ENCODE peak calls at places on chromosomes 5 and 9, in seven cellular contexts. One of them, this sample, is unnamed.

GRCh38 chr5:96572864-96573512 is 89.2 kb upstream of the CAST start:
- DNase-seq in AG04450: peak; percentile 93
- DNase-seq in mucosa of descending colon: no peak
- DNase-seq in colonic mucosa: no peak
- DNase-seq in foreskin fibroblast: peak; percentile 94
- DNase-seq in NB4: peak; percentile 4
- DNase-seq in hepatocyte: no peak
- DNase-seq in this sample: no peak

GRCh38 chr5:165502893-165503696 is 1997.7 kb downstream of the MAT2B start:
- DNase-seq in AG04450: no peak
- DNase-seq in mucosa of descending colon: no peak
- DNase-seq in colonic mucosa: no peak
- DNase-seq in foreskin fibroblast: no peak
- DNase-seq in NB4: no peak
- DNase-seq in hepatocyte: no peak
- DNase-seq in this sample: peak; percentile 53

GRCh38 chr9:89742660-89743059 is 137.8 kb downstream of the GADD45G start:
- DNase-seq in AG04450: no peak
- DNase-seq in mucosa of descending colon: no peak
- DNase-seq in colonic mucosa: no peak
- DNase-seq in foreskin fibroblast: no peak
- DNase-seq in NB4: no peak
- DNase-seq in hepatocyte: no peak
- DNase-seq in this sample: no peak

GRCh38 chr5:134046801-134047707 is 42.3 kb upstream of the VDAC1 start:
- DNase-seq in AG04450: no peak
- DNase-seq in mucosa of descending colon: no peak
- DNase-seq in colonic mucosa: no peak
- DNase-seq in foreskin fibroblast: no peak
- DNase-seq in NB4: no peak
- DNase-seq in hepatocyte: no peak
- DNase-seq in this sample: no peak

GRCh38 chr5:101679816-101680215 is 616.3 kb downstream of the SLCO4C1 start:
- DNase-seq in AG04450: no peak
- DNase-seq in mucosa of descending colon: no peak
- DNase-seq in colonic mucosa: no peak
- DNase-seq in foreskin fibroblast: no peak
- DNase-seq in NB4: peak; percentile 44
- DNase-seq in hepatocyte: no peak
- DNase-seq in this sample: no peak

GRCh38 chr9:4987996-4988421 is 2.9 kb downstream of the JAK2 start:
- DNase-seq in AG04450: peak; percentile 30
- DNase-seq in mucosa of descending colon: peak; percentile 77
- DNase-seq in colonic mucosa: peak; percentile 71
- DNase-seq in foreskin fibroblast: peak; percentile 37
- DNase-seq in NB4: peak; percentile 93
- DNase-seq in hepatocyte: peak; percentile 78
- DNase-seq in this sample: peak; percentile 91

GRCh38 chr9:85723220-85723619 is 18.5 kb downstream of the AGTPBP1 start:
- DNase-seq in AG04450: no peak
- DNase-seq in mucosa of descending colon: peak; percentile 30
- DNase-seq in colonic mucosa: peak; percentile 32
- DNase-seq in foreskin fibroblast: no peak
- DNase-seq in NB4: no peak
- DNase-seq in hepatocyte: peak; percentile 45
- DNase-seq in this sample: no peak

GRCh38 chr5:90136952-90137528 is 272.5 kb downstream of the CETN3 start:
- DNase-seq in AG04450: no peak
- DNase-seq in mucosa of descending colon: no peak
- DNase-seq in colonic mucosa: no peak
- DNase-seq in foreskin fibroblast: no peak
- DNase-seq in NB4: no peak
- DNase-seq in hepatocyte: no peak
- DNase-seq in this sample: no peak

GRCh38 chr5:36894950-36895349 is 18.4 kb downstream of the NIPBL start:
- DNase-seq in AG04450: no peak
- DNase-seq in mucosa of descending colon: no peak
- DNase-seq in colonic mucosa: no peak
- DNase-seq in foreskin fibroblast: no peak
- DNase-seq in NB4: no peak
- DNase-seq in hepatocyte: no peak
- DNase-seq in this sample: no peak

GRCh38 chr9:91426123-91426745 is 2.6 kb upstream of the NFIL3 start:
- DNase-seq in AG04450: no peak
- DNase-seq in mucosa of descending colon: peak; percentile 38
- DNase-seq in colonic mucosa: no peak
- DNase-seq in foreskin fibroblast: peak; percentile 51
- DNase-seq in NB4: peak; percentile 71
- DNase-seq in hepatocyte: peak; percentile 52
- DNase-seq in this sample: no peak

GRCh38 chr9:16267336-16268036 is 603.0 kb downstream of the BNC2 start:
- DNase-seq in AG04450: no peak
- DNase-seq in mucosa of descending colon: peak; percentile 41
- DNase-seq in colonic mucosa: peak; percentile 20
- DNase-seq in foreskin fibroblast: no peak
- DNase-seq in NB4: peak; percentile 30
- DNase-seq in hepatocyte: peak; percentile 37
- DNase-seq in this sample: no peak

GRCh38 chr9:95840096-95840495 is 35.4 kb upstream of the ERCC6L2 start:
- DNase-seq in AG04450: no peak
- DNase-seq in mucosa of descending colon: no peak
- DNase-seq in colonic mucosa: no peak
- DNase-seq in foreskin fibroblast: no peak
- DNase-seq in NB4: no peak
- DNase-seq in hepatocyte: no peak
- DNase-seq in this sample: no peak

GRCh38 chr9:128393171-128393761 is 22.1 kb downstream of the URM1 start:
- DNase-seq in AG04450: no peak
- DNase-seq in mucosa of descending colon: no peak
- DNase-seq in colonic mucosa: no peak
- DNase-seq in foreskin fibroblast: no peak
- DNase-seq in NB4: no peak
- DNase-seq in hepatocyte: no peak
- DNase-seq in this sample: no peak

GRCh38 chr5:103620851-103621547 is 58.4 kb upstream of the NUDT12 start:
- DNase-seq in AG04450: no peak
- DNase-seq in mucosa of descending colon: no peak
- DNase-seq in colonic mucosa: no peak
- DNase-seq in foreskin fibroblast: no peak
- DNase-seq in NB4: no peak
- DNase-seq in hepatocyte: no peak
- DNase-seq in this sample: no peak

GRCh38 chr9:1032181-1032580 is 18.0 kb upstream of the DMRT2 start:
- DNase-seq in AG04450: no peak
- DNase-seq in mucosa of descending colon: no peak
- DNase-seq in colonic mucosa: no peak
- DNase-seq in foreskin fibroblast: no peak
- DNase-seq in NB4: no peak
- DNase-seq in hepatocyte: no peak
- DNase-seq in this sample: no peak

GRCh38 chr9:16254674-16255073 is 615.8 kb downstream of the BNC2 start:
- DNase-seq in AG04450: no peak
- DNase-seq in mucosa of descending colon: no peak
- DNase-seq in colonic mucosa: no peak
- DNase-seq in foreskin fibroblast: no peak
- DNase-seq in NB4: peak; percentile 75
- DNase-seq in hepatocyte: no peak
- DNase-seq in this sample: no peak

GRCh38 chr9:72687331-72687730 is 165.9 kb downstream of the TMC1 start:
- DNase-seq in AG04450: no peak
- DNase-seq in mucosa of descending colon: no peak
- DNase-seq in colonic mucosa: no peak
- DNase-seq in foreskin fibroblast: no peak
- DNase-seq in NB4: no peak
- DNase-seq in hepatocyte: no peak
- DNase-seq in this sample: no peak

GRCh38 chr9:128419061-128419925 is 1.4 kb upstream of the CERCAM start:
- DNase-seq in AG04450: no peak
- DNase-seq in mucosa of descending colon: no peak
- DNase-seq in colonic mucosa: no peak
- DNase-seq in foreskin fibroblast: no peak
- DNase-seq in NB4: no peak
- DNase-seq in hepatocyte: peak; percentile 42
- DNase-seq in this sample: peak; percentile 58

GRCh38 chr5:10831416-10831815 is 70.4 kb upstream of the DAP start:
- DNase-seq in AG04450: peak; percentile 92
- DNase-seq in mucosa of descending colon: no peak
- DNase-seq in colonic mucosa: no peak
- DNase-seq in foreskin fibroblast: peak; percentile 82
- DNase-seq in NB4: no peak
- DNase-seq in hepatocyte: peak; percentile 20
- DNase-seq in this sample: no peak

GRCh38 chr9:113399646-113400200 is 1.4 kb downstream of the ALAD start:
- DNase-seq in AG04450: no peak
- DNase-seq in mucosa of descending colon: no peak
- DNase-seq in colonic mucosa: no peak
- DNase-seq in foreskin fibroblast: no peak
- DNase-seq in NB4: no peak
- DNase-seq in hepatocyte: no peak
- DNase-seq in this sample: peak; percentile 53

GRCh38 chr9:119697996-119698395 is 328.8 kb upstream of the BRINP1 start:
- DNase-seq in AG04450: no peak
- DNase-seq in mucosa of descending colon: no peak
- DNase-seq in colonic mucosa: no peak
- DNase-seq in foreskin fibroblast: no peak
- DNase-seq in NB4: no peak
- DNase-seq in hepatocyte: no peak
- DNase-seq in this sample: no peak

GRCh38 chr9:125523681-125524080 is 183.3 kb downstream of the MAPKAP1 start:
- DNase-seq in AG04450: no peak
- DNase-seq in mucosa of descending colon: no peak
- DNase-seq in colonic mucosa: no peak
- DNase-seq in foreskin fibroblast: no peak
- DNase-seq in NB4: no peak
- DNase-seq in hepatocyte: no peak
- DNase-seq in this sample: no peak

GRCh38 chr5:133489632-133490031 is 122.7 kb downstream of the FSTL4 start:
- DNase-seq in AG04450: no peak
- DNase-seq in mucosa of descending colon: peak; percentile 21
- DNase-seq in colonic mucosa: no peak
- DNase-seq in foreskin fibroblast: no peak
- DNase-seq in NB4: no peak
- DNase-seq in hepatocyte: no peak
- DNase-seq in this sample: no peak

GRCh38 chr5:120604898-120605297 is 140.8 kb downstream of the PRR16 start:
- DNase-seq in AG04450: peak; percentile 81
- DNase-seq in mucosa of descending colon: no peak
- DNase-seq in colonic mucosa: no peak
- DNase-seq in foreskin fibroblast: peak; percentile 82
- DNase-seq in NB4: no peak
- DNase-seq in hepatocyte: no peak
- DNase-seq in this sample: no peak

GRCh38 chr5:180289433-180289832 is 2.5 kb downstream of the MAPK9 start:
- DNase-seq in AG04450: no peak
- DNase-seq in mucosa of descending colon: peak; percentile 48
- DNase-seq in colonic mucosa: peak; percentile 60
- DNase-seq in foreskin fibroblast: no peak
- DNase-seq in NB4: no peak
- DNase-seq in hepatocyte: no peak
- DNase-seq in this sample: no peak

GRCh38 chr5:24668050-24668449 is 23.3 kb upstream of the CDH10 start:
- DNase-seq in AG04450: no peak
- DNase-seq in mucosa of descending colon: no peak
- DNase-seq in colonic mucosa: no peak
- DNase-seq in foreskin fibroblast: no peak
- DNase-seq in NB4: no peak
- DNase-seq in hepatocyte: no peak
- DNase-seq in this sample: no peak
- H3K4me3 ChIP-seq in AG04450: no peak overlapping the region
- H3K4me3 ChIP-seq in mucosa of descending colon: no peak overlapping the region
- H3K4me3 ChIP-seq in colonic mucosa: no peak overlapping the region
- H3K4me3 ChIP-seq in foreskin fibroblast: no peak overlapping the region
- H3K4me3 ChIP-seq in NB4: no peak overlapping the region
- H3K4me3 ChIP-seq in hepatocyte: no peak overlapping the region
- H3K4me3 ChIP-seq in this sample: no peak overlapping the region

GRCh38 chr5:59272744-59273427 is 620.6 kb downstream of the PDE4D start:
- DNase-seq in AG04450: no peak
- DNase-seq in mucosa of descending colon: no peak
- DNase-seq in colonic mucosa: no peak
- DNase-seq in foreskin fibroblast: no peak
- DNase-seq in NB4: no peak
- DNase-seq in hepatocyte: no peak
- DNase-seq in this sample: no peak

GRCh38 chr5:59276277-59276647 is 617.3 kb downstream of the PDE4D start:
- DNase-seq in AG04450: no peak
- DNase-seq in mucosa of descending colon: no peak
- DNase-seq in colonic mucosa: no peak
- DNase-seq in foreskin fibroblast: no peak
- DNase-seq in NB4: no peak
- DNase-seq in hepatocyte: no peak
- DNase-seq in this sample: no peak

GRCh38 chr5:59275537-59276276 is 617.8 kb downstream of the PDE4D start:
- DNase-seq in AG04450: no peak
- DNase-seq in mucosa of descending colon: peak; percentile 69
- DNase-seq in colonic mucosa: peak; percentile 72
- DNase-seq in foreskin fibroblast: peak; percentile 14
- DNase-seq in NB4: peak; percentile 16
- DNase-seq in hepatocyte: peak; percentile 68
- DNase-seq in this sample: peak; percentile 5

GRCh38 chr5:59275170-59275536 is 618.4 kb downstream of the PDE4D start:
- DNase-seq in AG04450: no peak
- DNase-seq in mucosa of descending colon: no peak
- DNase-seq in colonic mucosa: no peak
- DNase-seq in foreskin fibroblast: no peak
- DNase-seq in NB4: no peak
- DNase-seq in hepatocyte: no peak
- DNase-seq in this sample: no peak

GRCh38 chr5:59274130-59274529 is 619.4 kb downstream of the PDE4D start:
- DNase-seq in AG04450: no peak
- DNase-seq in mucosa of descending colon: no peak
- DNase-seq in colonic mucosa: no peak
- DNase-seq in foreskin fibroblast: no peak
- DNase-seq in NB4: no peak
- DNase-seq in hepatocyte: no peak
- DNase-seq in this sample: no peak
- H3K4me3 ChIP-seq in AG04450: no peak overlapping the region
- H3K4me3 ChIP-seq in mucosa of descending colon: no peak overlapping the region
- H3K4me3 ChIP-seq in colonic mucosa: peak overlapping the region; percentile 33
- H3K4me3 ChIP-seq in foreskin fibroblast: no peak overlapping the region
- H3K4me3 ChIP-seq in NB4: no peak overlapping the region
- H3K4me3 ChIP-seq in hepatocyte: peak overlapping the region; percentile 37
- H3K4me3 ChIP-seq in this sample: no peak overlapping the region

GRCh38 chr9:123174887-123175518 is 93.4 kb downstream of the STRBP start:
- DNase-seq in AG04450: no peak
- DNase-seq in mucosa of descending colon: no peak
- DNase-seq in colonic mucosa: no peak
- DNase-seq in foreskin fibroblast: no peak
- DNase-seq in NB4: peak; percentile 24
- DNase-seq in hepatocyte: no peak
- DNase-seq in this sample: no peak
- H3K4me3 ChIP-seq in AG04450: no peak overlapping the region
- H3K4me3 ChIP-seq in mucosa of descending colon: no peak overlapping the region
- H3K4me3 ChIP-seq in colonic mucosa: no peak overlapping the region
- H3K4me3 ChIP-seq in foreskin fibroblast: no peak overlapping the region
- H3K4me3 ChIP-seq in NB4: no peak overlapping the region
- H3K4me3 ChIP-seq in hepatocyte: no peak overlapping the region
- H3K4me3 ChIP-seq in this sample: no peak overlapping the region

DNA sequence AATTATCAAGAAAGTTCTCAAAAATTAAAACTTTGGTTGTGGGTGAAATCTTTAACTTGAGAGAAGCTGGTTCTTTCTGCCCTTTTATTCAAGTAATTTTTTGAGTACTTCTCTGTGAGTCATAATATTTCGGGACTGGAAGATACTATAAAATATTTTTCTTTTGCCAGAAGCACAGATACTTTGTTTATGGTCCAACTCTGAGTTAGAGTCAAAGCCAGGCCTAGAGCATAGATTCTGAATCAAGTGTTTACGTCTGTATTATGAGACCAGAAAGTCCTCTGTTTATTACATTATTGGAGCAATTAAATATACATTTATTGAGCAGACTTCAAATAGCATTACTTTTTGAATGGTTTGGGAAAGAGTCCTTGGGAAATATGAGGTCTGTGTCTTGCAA is 187.9 kb downstream of the FER start:
- DNase-seq in AG04450: peak; percentile 6
- DNase-seq in mucosa of descending colon: no peak
- DNase-seq in colonic mucosa: no peak
- DNase-seq in foreskin fibroblast: no peak
- DNase-seq in NB4: no peak
- DNase-seq in hepatocyte: no peak
- DNase-seq in this sample: no peak
- H3K4me3 ChIP-seq in AG04450: no peak overlapping the region
- H3K4me3 ChIP-seq in mucosa of descending colon: no peak overlapping the region
- H3K4me3 ChIP-seq in colonic mucosa: no peak overlapping the region
- H3K4me3 ChIP-seq in foreskin fibroblast: no peak overlapping the region
- H3K4me3 ChIP-seq in NB4: no peak overlapping the region
- H3K4me3 ChIP-seq in hepatocyte: no peak overlapping the region
- H3K4me3 ChIP-seq in this sample: no peak overlapping the region

This sample was measured in HAP-1.